ENCODE peak calls at places on chromosomes 2 and 18, in seven cellular contexts. Y is neural progenitor cell; A is stimulated activated naive B cell treated with anti-CD40 and anti-IgM and Interleukin-4, amounts not matched to agents 10 μg/mL and 1 μg/mL and 100 μg/mL, for 72 hours; Z is adipocyte; J is activated CD8-positive, alpha-beta memory T cell treated with anti-CD3 and anti-CD28 coated beads for 48 hours; T is SJCRH30; K is stimulated activated CD4-positive, alpha-beta T cell treated with anti-CD3 and anti-CD28 coated beads, Interleukin-2, amount 100 ng/mL, for 24 hours. W is an unnamed sample.

GRCh38 chr2:25831744-25832449 is 46.4 kb downstream of the ASXL2 start:
- DNase-seq in Y (no peak), A (no peak), Z (no peak), J (no peak), T (no peak), K (no peak), W (no peak)

GRCh38 chr2:215758691-215759090 is 254.7 kb downstream of the MREG start:
- DNase-seq in Y (no peak), A (no peak), Z (peak; percentile 15), J (no peak), T (no peak), K (no peak), W (no peak)

GRCh38 chr2:230383453-230383852 is 32.5 kb upstream of the SP100 start:
- DNase-seq in Y (no peak), A (no peak), Z (no peak), J (no peak), T (no peak), K (no peak), W (no peak)

GRCh38 chr2:104844813-104845551 is 8.9 kb upstream of the POU3F3 start:
- DNase-seq in Y (peak; percentile 94), A (no peak), Z (no peak), J (no peak), T (no peak), K (no peak), W (no peak)

GRCh38 chr2:235045336-235045972 is 93.6 kb downstream of the SH3BP4 start:
- DNase-seq in Y (no peak), A (peak; percentile 72), Z (no peak), J (no peak), T (no peak), K (no peak), W (no peak)

GRCh38 chr2:187008111-187008510 is 159.1 kb upstream of the ZSWIM2 start:
- DNase-seq in Y (no peak), A (no peak), Z (peak; percentile 55), J (no peak), T (peak; percentile 43), K (no peak), W (no peak)

GRCh38 chr2:158733430-158733755 is 61.7 kb upstream of the DAPL1 start:
- DNase-seq in Y (no peak), A (no peak), Z (no peak), J (no peak), T (no peak), K (no peak), W (no peak)

GRCh38 chr2:145961846-145962245 is 1441.9 kb upstream of the ZEB2 start:
- DNase-seq in Y (no peak), A (no peak), Z (peak; percentile 20), J (no peak), T (no peak), K (no peak), W (no peak)

GRCh38 chr18:23926590-23926989 is 88.0 kb upstream of the TTC39C start:
- DNase-seq in Y (no peak), A (no peak), Z (peak; percentile 60), J (no peak), T (no peak), K (no peak), W (no peak)

GRCh38 chr18:64409511-64409910 is 260.6 kb upstream of the LINC00305 start:
- DNase-seq in Y (peak; percentile 57), A (no peak), Z (peak; percentile 1), J (no peak), T (no peak), K (no peak), W (no peak)

GRCh38 chr18:48802543-48803428 is 148.0 kb downstream of the SMAD7 start:
- DNase-seq in Y (peak; percentile 30), A (no peak), Z (no peak), J (no peak), T (no peak), K (peak; percentile 18), W (no peak)

GRCh38 chr2:207385903-207386302 is 143.9 kb upstream of the CREB1 start:
- DNase-seq in Y (no peak), A (no peak), Z (peak; percentile 54), J (no peak), T (no peak), K (no peak), W (no peak)

GRCh38 chr2:240211598-240212424 is 71.4 kb upstream of the OTOS start:
- DNase-seq in Y (no peak), A (no peak), Z (no peak), J (no peak), T (no peak), K (no peak), W (no peak)

GRCh38 chr18:63262369-63263335 is 56.9 kb downstream of the BCL2 start:
- DNase-seq in Y (no peak), A (no peak), Z (no peak), J (no peak), T (no peak), K (no peak), W (peak; percentile 6)

GRCh38 chr18:49971462-49971861 is 158.1 kb upstream of the ACAA2 start:
- DNase-seq in Y (no peak), A (no peak), Z (no peak), J (no peak), T (no peak), K (no peak), W (no peak)

GRCh38 chr2:118085173-118086023 is 2.9 kb upstream of the INSIG2 start:
- DNase-seq in Y (no peak), A (no peak), Z (no peak), J (no peak), T (no peak), K (no peak), W (no peak)

GRCh38 chr2:6934758-6935638 is 17.8 kb downstream of the RNF144A start:
- DNase-seq in Y (no peak), A (no peak), Z (no peak), J (no peak), T (no peak), K (no peak), W (no peak)

GRCh38 chr18:12839057-12839525 is 44.9 kb downstream of the PTPN2 start:
- DNase-seq in Y (no peak), A (no peak), Z (no peak), J (no peak), T (no peak), K (no peak), W (no peak)

GRCh38 chr18:37403100-37403781 is 162.4 kb downstream of the CELF4 start:
- DNase-seq in Y (no peak), A (no peak), Z (peak; percentile 89), J (no peak), T (peak; percentile 9), K (no peak), W (no peak)

GRCh38 chr2:176496756-176497155 is 227.5 kb downstream of the MTX2 start:
- DNase-seq in Y (no peak), A (no peak), Z (no peak), J (no peak), T (no peak), K (no peak), W (no peak)

GRCh38 chr2:144875996-144876395 is 356.1 kb upstream of the ZEB2 start:
- DNase-seq in Y (no peak), A (no peak), Z (peak; percentile 51), J (no peak), T (no peak), K (no peak), W (no peak)

GRCh38 chr2:44776924-44777480 is 164.5 kb upstream of the SIX3 start:
- DNase-seq in Y (no peak), A (no peak), Z (no peak), J (no peak), T (peak; percentile 70), K (no peak), W (no peak)

GRCh38 chr2:26850002-26850431 is 2.1 kb downstream of the DPYSL5 start:
- DNase-seq in Y (peak; percentile 68), A (no peak), Z (no peak), J (no peak), T (no peak), K (no peak), W (no peak)

GRCh38 chr2:112646791-112647720 is 1.3 kb downstream of the SLC20A1 start:
- DNase-seq in Y (peak; percentile 53), A (no peak), Z (peak; percentile 57), J (no peak), T (no peak), K (no peak), W (no peak)

GRCh38 chr2:11658208-11658607 is 11.8 kb downstream of the NTSR2 start:
- DNase-seq in Y (no peak), A (no peak), Z (no peak), J (no peak), T (no peak), K (no peak), W (no peak)

GRCh38 chr18:35524236-35524635 is 26.5 kb upstream of the INO80C start:
- DNase-seq in Y (no peak), A (no peak), Z (no peak), J (no peak), T (no peak), K (no peak), W (no peak)

GRCh38 chr2:26043862-26044736 is 10.2 kb downstream of the RAB10 start:
- DNase-seq in Y (no peak), A (no peak), Z (peak; percentile 72), J (no peak), T (no peak), K (no peak), W (no peak)

GRCh38 chr2:176830362-176830761 is 382.2 kb upstream of the HNRNPA3 start:
- DNase-seq in Y (peak; percentile 66), A (no peak), Z (no peak), J (no peak), T (no peak), K (no peak), W (no peak)

GRCh38 chr2:187369471-187369870 is 78.6 kb downstream of the CALCRL start:
- DNase-seq in Y (no peak), A (no peak), Z (no peak), J (no peak), T (no peak), K (no peak), W (no peak)

GRCh38 chr2:8819194-8819593 is 18.2 kb downstream of the KIDINS220 start:
- DNase-seq in Y (no peak), A (no peak), Z (peak; percentile 19), J (no peak), T (no peak), K (no peak), W (no peak)

GRCh38 chr18:33115917-33116316 is 324.6 kb downstream of the CCDC178 start:
- DNase-seq in Y (no peak), A (no peak), Z (no peak), J (no peak), T (no peak), K (no peak), W (no peak)

GRCh38 chr2:151771599-151772358 is 37.5 kb upstream of the NEB start:
- DNase-seq in Y (no peak), A (peak; percentile 92), Z (no peak), J (no peak), T (peak; percentile 62), K (no peak), W (peak; percentile 5)